ENCODE peak calls at places on chromosomes 4 and X, in four cellular contexts. E is A549, G is HepG2, A is GM12878. Q is an unnamed sample.

GRCh38 chr4:18297684-18298083 is 276.1 kb upstream of the LCORL start:
- DNase-seq in G (no peak), A (no peak), E (no peak), Q (no peak)

GRCh38 chrX:80876877-80877276 is 67.2 kb upstream of the BRWD3 start:
- DNase-seq in A (peak), G (peak), E (peak), Q (peak)

GRCh38 chr4:82380344-82380743 is 6.6 kb upstream of the HNRNPD start:
- DNase-seq in G (no peak), A (no peak), E (no peak), Q (no peak)

GRCh38 chr4:113979157-113979972 is at the start of gene ARSJ:
- DNase-seq in G (no peak), A (no peak), E (peak), Q (no peak)

GRCh38 chr4:76325072-76325471 is 18.5 kb downstream of the STBD1 start:
- DNase-seq in G (no peak), E (no peak), A (no peak), Q (no peak)

GRCh38 chr4:108060164-108060563 is 70.5 kb downstream of the HADH start:
- DNase-seq in A (no peak), E (peak), G (peak), Q (peak)

GRCh38 chrX:17738002-17738713 is 865 bp downstream of the SCML1 start:
- DNase-seq in G (peak), A (no peak), E (peak), Q (peak)

GRCh38 chr4:107837298-107837697 is 12.6 kb downstream of the SGMS2 start:
- DNase-seq in E (no peak), G (no peak), A (no peak), Q (no peak)

GRCh38 chr4:144450526-144450925 is 195.4 kb upstream of the HHIP start:
- DNase-seq in G (no peak), A (no peak), E (no peak), Q (no peak)

GRCh38 chr4:104294811-104295210 is 199.9 kb downstream of the CXXC4 start:
- DNase-seq in E (no peak), A (no peak), G (no peak), Q (no peak)

GRCh38 chrX:107541244-107541643 is 87.1 kb upstream of the PRPS1 start:
- DNase-seq in G (no peak), A (no peak), E (no peak), Q (no peak)

GRCh38 chr4:56148428-56148827 is 199.7 kb downstream of the CEP135 start:
- DNase-seq in E (no peak), A (no peak), G (no peak), Q (no peak)

GRCh38 chr4:53644607-53645006 is 53.3 kb upstream of the LNX1 start:
- DNase-seq in E (no peak), G (no peak), A (no peak), Q (peak)

GRCh38 chrX:130170752-130171445 is 863 bp upstream of the RAB33A start:
- DNase-seq in A (peak), G (no peak), E (peak), Q (peak)

GRCh38 chrX:152074163-152074562 is 64.2 kb downstream of the MAGEA10 start:
- DNase-seq in E (no peak), A (no peak), G (no peak), Q (no peak)

GRCh38 chr4:113636438-113636818 is 125.1 kb downstream of the CAMK2D start:
- DNase-seq in A (no peak), G (peak), E (no peak), Q (peak)

GRCh38 chr4:132076829-132077228 is 1072.3 kb upstream of the PCDH10 start:
- DNase-seq in G (no peak), E (no peak), A (no peak), Q (no peak)

GRCh38 chr4:133800966-133801365 is 400.6 kb downstream of the PABPC4L start:
- DNase-seq in A (no peak), G (no peak), E (no peak), Q (no peak)

GRCh38 chr4:37893164-37893563 is 2.3 kb downstream of the TBC1D1 start:
- DNase-seq in G (no peak), A (no peak), E (no peak), Q (no peak)

GRCh38 chr4:180814875-180815417 is 1428.3 kb upstream of the TENM3 start:
- DNase-seq in A (no peak), E (no peak), G (no peak), Q (no peak)

GRCh38 chr4:187019896-187020295 is 296.2 kb upstream of the FAT1 start:
- DNase-seq in G (no peak), E (no peak), A (no peak), Q (no peak)

GRCh38 chr4:56910172-56910967 is 2.7 kb downstream of the REST start:
- DNase-seq in E (no peak), A (no peak), G (no peak), Q (peak)

GRCh38 chr4:141134051-141134450 is 782 bp upstream of the RNF150 start:
- DNase-seq in E (no peak), A (no peak), G (no peak), Q (no peak)

GRCh38 chr4:67721770-67722597 is 21.0 kb upstream of the UBA6 start:
- DNase-seq in G (no peak), A (no peak), E (peak), Q (no peak)

GRCh38 chrX:124232523-124233201 is 99.8 kb upstream of the TEX13D start:
- DNase-seq in A (no peak), G (no peak), E (no peak), Q (no peak)

GRCh38 chr4:87718221-87718620 is 68.1 kb downstream of the DMP1 start:
- DNase-seq in A (no peak), E (no peak), G (no peak), Q (no peak)

GRCh38 chr4:175066923-175067627 is 148.9 kb downstream of the ADAM29 start:
- DNase-seq in E (no peak), A (no peak), G (no peak), Q (peak)

GRCh38 chrX:49915352-49916222 is 6.8 kb upstream of the CLCN5 start:
- DNase-seq in A (no peak), E (peak), G (peak), Q (peak)

GRCh38 chr4:3305610-3306371 is 13.0 kb downstream of the RGS12 start:
- DNase-seq in G (no peak), A (no peak), E (no peak), Q (peak)

GRCh38 chr4:11496313-11496956 is 67.7 kb upstream of the HS3ST1 start:
- DNase-seq in E (no peak), G (no peak), A (no peak), Q (no peak)

GRCh38 chr4:46123872-46124755 is at the start of gene GABRG1:
- DNase-seq in E (no peak), A (no peak), G (no peak), Q (no peak)

GRCh38 chr4:122383341-122383740 is 4.5 kb downstream of the ADAD1 start:
- DNase-seq in A (no peak), G (no peak), E (no peak), Q (no peak)

GRCh38 chr4:150367326-150367725 is 214.6 kb upstream of the MAB21L2 start:
- DNase-seq in G (no peak), A (no peak), E (no peak), Q (no peak)

GRCh38 chr4:119785963-119786362 is 157.4 kb upstream of the PDE5A start:
- DNase-seq in G (peak), E (peak), A (no peak), Q (no peak)

GRCh38 chr4:124203613-124204284 is 508.8 kb downstream of the ANKRD50 start:
- DNase-seq in G (no peak), A (no peak), E (no peak), Q (no peak)
- TF ChIP-seq MYC in G (no peak), A (no peak), E (no peak), Q (no peak)

DNA sequence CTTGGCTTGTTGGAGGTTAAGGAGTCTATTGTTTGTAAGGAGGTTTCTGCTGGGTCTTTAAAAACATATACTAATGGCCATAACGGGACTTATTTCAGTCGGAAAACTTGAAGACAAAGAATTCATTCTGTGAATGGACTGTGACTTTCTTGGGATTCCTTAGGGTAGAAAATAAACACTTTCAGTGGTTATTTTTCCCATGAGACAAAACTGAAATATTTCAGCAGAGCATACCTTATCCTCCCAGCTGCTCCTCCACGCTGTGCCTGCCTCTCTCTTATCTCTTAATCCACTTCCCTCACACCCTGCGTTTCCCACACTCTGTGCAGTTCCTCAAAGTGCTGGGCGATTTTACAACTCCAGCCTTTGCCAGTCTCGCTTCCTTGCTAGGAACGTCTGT is 47.1 kb upstream of the SORBS2 start:
- DNase-seq in A (no peak), G (no peak), E (no peak), Q (peak)
- TF ChIP-seq MAX in A (no peak), G (no peak), E (no peak), Q (no peak)

DNA sequence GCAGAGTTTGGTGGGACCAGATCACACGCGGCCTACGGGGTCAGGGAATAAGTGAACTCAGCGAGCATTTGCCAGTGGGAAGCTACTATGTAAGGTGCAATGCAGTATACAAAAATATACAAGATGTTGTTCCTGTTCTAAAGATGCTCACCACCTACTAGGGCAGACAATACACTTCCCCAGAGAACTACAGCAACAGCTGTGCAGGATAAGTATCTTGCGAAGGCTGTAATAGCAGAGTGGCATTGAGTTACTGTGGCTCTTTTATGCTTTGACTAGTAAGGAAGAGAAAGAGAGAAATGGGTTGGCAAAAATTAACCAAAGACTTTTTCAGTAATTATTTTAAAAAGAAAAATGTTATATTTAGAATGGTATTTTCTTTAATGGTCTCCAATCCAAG is 61.2 kb downstream of the CDS1 start:
- DNase-seq in A (no peak), E (no peak), G (no peak), Q (no peak)
- TF ChIP-seq MYC in A (no peak), E (no peak), G (no peak), Q (no peak)

DNA sequence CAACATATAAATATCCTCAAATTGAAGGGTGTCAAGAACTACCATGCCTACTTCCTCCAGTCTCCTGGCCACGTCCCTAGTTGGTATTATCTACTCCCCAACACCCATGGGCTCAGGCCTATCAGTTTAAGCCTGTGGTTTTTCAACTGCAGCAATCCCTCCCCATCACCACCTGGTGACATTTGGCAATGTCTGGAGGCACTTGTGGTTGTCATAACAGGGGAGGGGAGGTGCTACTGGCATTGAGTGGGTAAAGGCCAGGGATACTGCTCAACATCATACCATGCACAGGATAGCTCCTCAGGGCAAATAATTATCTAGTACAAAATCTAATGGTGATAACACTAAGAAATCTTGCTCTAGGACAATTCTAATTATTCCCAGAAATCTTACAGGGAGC is 95.3 kb downstream of the COMMD8 start:
- DNase-seq in E (no peak), G (no peak), A (no peak), Q (peak)
- TF ChIP-seq MAX in E (no peak), G (no peak), A (no peak), Q (no peak)

GRCh38 chr4:89308161-89308500 is 531 bp upstream of the GPRIN3 start:
- DNase-seq in E (no peak), A (no peak), G (no peak), Q (no peak)
- TF ChIP-seq MYC in E (no peak), A (no peak), G (no peak), Q (no peak)

GRCh38 chr4:98546910-98547544 is 111.4 kb downstream of the TSPAN5 start:
- DNase-seq in G (no peak), A (no peak), E (no peak), Q (no peak)
- TF ChIP-seq MAX in G (no peak), A (no peak), E (no peak), Q (no peak)